ENCODE peak calls at places on chromosome 13, in four cellular contexts. O is uterus, G is K562, J is fibroblast of lung. L is an unnamed sample.

GRCh38 chr13:24032674-24033073 is 127.8 kb upstream of the SPATA13 start:
- DNase-seq in O (no peak), G (no peak), J (peak; percentile 64), L (no peak)

GRCh38 chr13:23617551-23618014 is 47.4 kb downstream of the TNFRSF19 start:
- DNase-seq in O (no peak), G (no peak), J (peak; percentile 97), L (peak; percentile 51)

GRCh38 chr13:29162638-29163037 is 342.5 kb downstream of the MTUS2 start:
- DNase-seq in O (no peak), G (no peak), J (peak; percentile 41), L (no peak)

GRCh38 chr13:35961002-35961401 is 170.2 kb downstream of the DCLK1 start:
- DNase-seq in O (no peak), G (no peak), J (peak; percentile 49), L (no peak)

GRCh38 chr13:29294869-29295268 is 300.6 kb downstream of the SLC7A1 start:
- DNase-seq in O (no peak), G (no peak), J (no peak), L (no peak)

GRCh38 chr13:59823495-59823894 is 340.2 kb downstream of the DIAPH3 start:
- DNase-seq in O (no peak), G (no peak), J (peak; percentile 83), L (no peak)

GRCh38 chr13:32840113-32840512 is 176.1 kb upstream of the KL start:
- DNase-seq in O (no peak), G (no peak), J (no peak), L (no peak)

GRCh38 chr13:102373221-102373620 is 28.6 kb downstream of the FGF14 start:
- DNase-seq in O (no peak), G (no peak), J (no peak), L (no peak)

GRCh38 chr13:95629071-95629470 is 15.4 kb downstream of the DZIP1 start:
- DNase-seq in O (no peak), G (no peak), J (no peak), L (no peak)

GRCh38 chr13:109157275-109157674 is 527.9 kb downstream of the MYO16 start:
- DNase-seq in O (no peak), G (no peak), J (no peak), L (no peak)

GRCh38 chr13:44653261-44653660 is 77.1 kb upstream of the TSC22D1 start:
- DNase-seq in O (no peak), G (no peak), J (peak; percentile 71), L (no peak)

GRCh38 chr13:49776871-49777270 is 15.6 kb downstream of the KPNA3 start:
- DNase-seq in O (no peak), G (no peak), J (peak; percentile 50), L (no peak)

GRCh38 chr13:108528303-108528702 is 101.1 kb upstream of the MYO16 start:
- DNase-seq in O (no peak), G (no peak), J (no peak), L (no peak)

GRCh38 chr13:52348081-52348480 is 57.9 kb downstream of the THSD1 start:
- DNase-seq in O (no peak), G (no peak), J (peak; percentile 98), L (no peak)

GRCh38 chr13:26954981-26955380 is 194.4 kb upstream of the GPR12 start:
- DNase-seq in O (no peak), G (no peak), J (no peak), L (no peak)

GRCh38 chr13:79874396-79875360 is 393.7 kb downstream of the NDFIP2 start:
- DNase-seq in O (no peak), G (no peak), J (peak; percentile 29), L (no peak)

GRCh38 chr13:76222511-76222910 is 586.4 kb downstream of the LMO7 start:
- DNase-seq in O (no peak), G (no peak), J (peak; percentile 39), L (no peak)

GRCh38 chr13:80900557-80900956 is 559.6 kb upstream of the SPRY2 start:
- DNase-seq in O (no peak), G (no peak), J (no peak), L (no peak)

GRCh38 chr13:87677334-87678234 is 6.4 kb downstream of the SLITRK5 start:
- DNase-seq in O (no peak), G (no peak), J (no peak), L (peak; percentile 66)

GRCh38 chr13:94329754-94330551 is 149.5 kb downstream of the DCT start:
- DNase-seq in O (peak; percentile 22), G (no peak), J (peak; percentile 95), L (no peak)

GRCh38 chr13:65724261-65724660 is 1505.9 kb downstream of the PCDH9 start:
- DNase-seq in O (no peak), G (no peak), J (peak; percentile 73), L (no peak)

GRCh38 chr13:31749929-31750328 is 10.6 kb downstream of the RXFP2 start:
- DNase-seq in O (no peak), G (no peak), J (peak; percentile 92), L (no peak)

GRCh38 chr13:33188093-33188882 is 97.3 kb downstream of the STARD13 start:
- DNase-seq in O (no peak), G (no peak), J (peak; percentile 68), L (no peak)

GRCh38 chr13:80339841-80340642 is 884 bp downstream of the SPRY2 start:
- DNase-seq in O (peak; percentile 43), G (peak; percentile 12), J (peak; percentile 54), L (peak; percentile 20)

GRCh38 chr13:80712026-80712425 is 371.1 kb upstream of the SPRY2 start:
- DNase-seq in O (no peak), G (no peak), J (no peak), L (no peak)

GRCh38 chr13:61123533-61124269 is 291.9 kb downstream of the PCDH20 start:
- DNase-seq in O (no peak), G (no peak), J (no peak), L (peak; percentile 21)

GRCh38 chr13:107680115-107680514 is 535.2 kb downstream of the LIG4 start:
- DNase-seq in O (no peak), G (no peak), J (no peak), L (peak; percentile 57)

GRCh38 chr13:79786176-79786575 is 305.2 kb downstream of the NDFIP2 start:
- DNase-seq in O (no peak), G (no peak), J (no peak), L (no peak)

GRCh38 chr13:102769679-102770078 is 3.9 kb downstream of the TEX30 start:
- DNase-seq in O (no peak), G (no peak), J (no peak), L (no peak)

GRCh38 chr13:36357692-36358091 is 11.5 kb upstream of the SPART start:
- DNase-seq in O (peak; percentile 75), G (no peak), J (peak; percentile 81), L (no peak)

GRCh38 chr13:47545206-47545605 is 455.9 kb downstream of the SUCLA2 start:
- DNase-seq in O (no peak), G (no peak), J (no peak), L (no peak)

GRCh38 chr13:47539317-47539716 is 461.8 kb downstream of the SUCLA2 start:
- DNase-seq in O (no peak), G (no peak), J (no peak), L (no peak)
- H3K27ac ChIP-seq in O (no peak overlapping the region), G (no peak overlapping the region), J (no peak overlapping the region), L (no peak overlapping the region)

GRCh38 chr13:110533771-110534670 is 27.5 kb downstream of the RAB20 start:
- DNase-seq in O (no peak), G (no peak), J (no peak), L (no peak)

GRCh38 chr13:110538632-110539031 is 22.9 kb downstream of the RAB20 start:
- DNase-seq in O (peak; percentile 38), G (no peak), J (no peak), L (no peak)

GRCh38 chr13:110537116-110537515 is 24.4 kb downstream of the RAB20 start:
- DNase-seq in O (no peak), G (no peak), J (no peak), L (no peak)

GRCh38 chr13:110536006-110536693 is 25.4 kb downstream of the RAB20 start:
- DNase-seq in O (no peak), G (no peak), J (no peak), L (no peak)

GRCh38 chr13:110535526-110535925 is 26.0 kb downstream of the RAB20 start:
- DNase-seq in O (no peak), G (no peak), J (no peak), L (no peak)
- H3K27ac ChIP-seq in O (no peak overlapping the region), G (no peak overlapping the region), J (no peak overlapping the region), L (no peak overlapping the region)

DNA sequence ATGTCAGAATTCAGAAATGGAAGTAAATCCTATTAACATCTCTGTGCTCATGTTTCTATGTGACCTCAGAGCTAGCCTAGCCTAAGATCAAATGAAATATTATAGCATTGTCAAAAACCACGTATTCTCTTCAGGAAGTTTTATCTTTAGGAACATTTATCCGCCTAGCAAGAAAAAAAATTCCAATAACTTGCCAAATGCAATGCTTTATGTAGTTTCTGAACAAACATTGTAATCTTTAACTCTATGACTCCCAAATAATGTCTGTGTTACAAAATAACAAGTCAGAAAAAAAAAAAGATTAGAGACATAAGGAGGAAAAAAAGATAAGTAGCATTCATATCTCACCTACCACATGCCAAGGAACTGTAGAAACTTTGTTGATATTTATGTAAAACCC is 18.4 kb upstream of the IPO5 start:
- DNase-seq in O (no peak), G (no peak), J (no peak), L (no peak)
- H3K27ac ChIP-seq in O (no peak overlapping the region), G (no peak overlapping the region), J (no peak overlapping the region), L (no peak overlapping the region)

GRCh38 chr13:113403255-113404104 is 39.5 kb upstream of the GRTP1 start:
- DNase-seq in O (no peak), G (no peak), J (no peak), L (peak; percentile 27)
- H3K27ac ChIP-seq in O (no peak overlapping the region), G (no peak overlapping the region), J (no peak overlapping the region), L (no peak overlapping the region)

GRCh38 chr13:39253774-39254173 is 215.5 kb downstream of the NHLRC3 start:
- DNase-seq in O (no peak), G (no peak), J (peak; percentile 16), L (no peak)
- H3K27ac ChIP-seq in O (no peak overlapping the region), G (no peak overlapping the region), J (no peak overlapping the region), L (no peak overlapping the region)

DNA sequence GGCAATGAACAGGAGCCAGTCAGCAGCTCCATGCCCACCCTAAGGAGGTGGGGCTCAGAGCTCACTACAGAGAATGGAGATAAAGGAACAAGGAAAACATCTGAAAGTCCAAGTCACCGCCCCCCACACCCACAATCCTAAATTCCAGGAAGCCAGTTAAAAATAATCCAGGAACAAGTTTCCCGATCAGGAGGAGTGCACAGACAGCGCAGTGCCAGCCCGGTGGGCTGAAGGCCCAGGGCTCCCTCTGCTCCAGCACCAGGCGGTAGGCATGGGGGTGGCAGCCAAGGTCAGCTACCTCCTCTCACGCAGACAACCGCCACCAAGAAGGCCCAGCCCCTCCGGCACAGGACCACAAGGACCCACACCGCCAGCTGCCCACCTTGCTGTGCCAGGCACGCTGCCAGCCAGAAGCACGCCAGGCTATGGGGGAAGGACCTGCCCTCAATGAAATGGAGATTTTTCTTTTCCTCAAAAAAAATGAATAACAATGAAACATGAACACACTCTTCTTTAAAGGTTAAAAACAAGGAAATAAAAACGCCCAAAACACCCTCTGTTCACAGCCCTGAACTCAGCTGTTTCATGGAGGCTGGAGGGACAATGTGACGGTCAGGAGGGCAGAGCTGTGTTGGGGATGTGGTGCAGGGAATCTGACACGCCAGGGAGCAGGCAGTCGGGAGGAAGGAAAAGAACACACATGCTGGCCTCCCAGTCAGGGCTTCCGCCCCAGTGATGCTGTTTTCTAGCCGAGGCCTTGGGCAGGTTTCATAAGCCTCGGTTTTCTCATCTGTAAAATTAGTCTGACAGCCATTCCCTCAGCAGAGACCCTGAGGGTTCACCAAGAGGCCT is 11.0 kb downstream of the STK24 start:
- DNase-seq in O (no peak), G (no peak), J (peak; percentile 37), L (peak; percentile 9)
- H3K27ac ChIP-seq in O (peak overlapping the region; percentile 64), G (no peak overlapping the region), J (no peak overlapping the region), L (no peak overlapping the region)

L was measured in WERI-Rb-1.